ENCODE peak calls at places on chromosomes 6 and 20, in six cellular contexts. U is heart left ventricle, G is fibroblast of lung, K is mammary epithelial cell, T is DND-41, V is PC-9. W is an unnamed sample.

GRCh38 chr6:117396228-117396627 is 29.5 kb downstream of the ROS1 start:
- DNase-seq in U (no peak), G (no peak), K (no peak), T (no peak), V (no peak), W (no peak)

GRCh38 chr6:3468585-3468984 is 11.7 kb upstream of the SLC22A23 start:
- DNase-seq in U (no peak), G (no peak), K (no peak), T (no peak), V (no peak), W (no peak)

GRCh38 chr6:83430606-83431544 is at the start of gene ME1:
- DNase-seq in U (peak; percentile 83), G (peak; percentile 80), K (peak; percentile 79), T (no peak), V (peak; percentile 90), W (no peak)

GRCh38 chr6:136790411-136791295 is 1.6 kb downstream of the MAP3K5 start:
- DNase-seq in U (no peak), G (peak; percentile 28), K (no peak), T (no peak), V (no peak), W (no peak)

GRCh38 chr20:41245086-41245707 is 72.3 kb downstream of the ZHX3 start:
- DNase-seq in U (peak; percentile 34), G (peak; percentile 36), K (no peak), T (no peak), V (no peak), W (no peak)

GRCh38 chr20:48381353-48382120 is 446.3 kb downstream of the PREX1 start:
- DNase-seq in U (no peak), G (no peak), K (no peak), T (no peak), V (no peak), W (no peak)

GRCh38 chr20:31475472-31476312 is 604 bp downstream of the REM1 start:
- DNase-seq in U (no peak), G (no peak), K (no peak), T (no peak), V (no peak), W (no peak)

GRCh38 chr20:18004389-18005031 is 35.7 kb downstream of the MGME1 start:
- DNase-seq in U (no peak), G (peak; percentile 25), K (no peak), T (no peak), V (no peak), W (no peak)

GRCh38 chr20:37649635-37650244 is 44.1 kb upstream of the CTNNBL1 start:
- DNase-seq in U (no peak), G (no peak), K (no peak), T (no peak), V (no peak), W (no peak)

GRCh38 chr6:127118505-127119360 is at the start of gene RSPO3:
- DNase-seq in U (no peak), G (peak; percentile 40), K (peak; percentile 17), T (no peak), V (peak; percentile 28), W (no peak)

GRCh38 chr20:45318948-45319347 is 10.8 kb upstream of the MATN4 start:
- DNase-seq in U (no peak), G (no peak), K (no peak), T (peak; percentile 64), V (no peak), W (no peak)

GRCh38 chr6:692356-692851 is 535 bp downstream of the EXOC2 start:
- DNase-seq in U (peak; percentile 35), G (peak; percentile 47), K (peak; percentile 80), T (peak; percentile 67), V (peak; percentile 62), W (peak; percentile 82)

GRCh38 chr20:56353356-56353755 is 5.4 kb upstream of the FAM210B start:
- DNase-seq in U (no peak), G (no peak), K (no peak), T (no peak), V (no peak), W (no peak)

GRCh38 chr6:24905485-24905884 is 30.3 kb downstream of the RIPOR2 start:
- DNase-seq in U (no peak), G (no peak), K (no peak), T (no peak), V (no peak), W (no peak)

GRCh38 chr6:52410979-52411378 is 9.2 kb upstream of the EFHC1 start:
- DNase-seq in U (no peak), G (no peak), K (no peak), T (no peak), V (no peak), W (no peak)

GRCh38 chr6:161429921-161430490 is 156.1 kb upstream of the AGPAT4 start:
- DNase-seq in U (no peak), G (no peak), K (no peak), T (no peak), V (no peak), W (no peak)

GRCh38 chr6:101853226-101853625 is 459.7 kb downstream of the GRIK2 start:
- DNase-seq in U (no peak), G (no peak), K (no peak), T (no peak), V (no peak), W (no peak)

GRCh38 chr20:63089051-63089907 is 82.5 kb upstream of the BHLHE23 start:
- DNase-seq in U (peak; percentile 12), G (no peak), K (peak; percentile 15), T (no peak), V (peak; percentile 88), W (no peak)

GRCh38 chr20:17721802-17722486 is 22.2 kb downstream of the BANF2 start:
- DNase-seq in U (no peak), G (no peak), K (no peak), T (no peak), V (no peak), W (no peak)

GRCh38 chr20:5977223-5977622 is 26.8 kb downstream of the MCM8 start:
- DNase-seq in U (no peak), G (no peak), K (peak; percentile 7), T (no peak), V (no peak), W (no peak)

GRCh38 chr20:37417857-37418501 is 72.0 kb downstream of the SRC start:
- DNase-seq in U (no peak), G (peak; percentile 54), K (no peak), T (no peak), V (no peak), W (no peak)

GRCh38 chr6:46380152-46380807 is 111.0 kb downstream of the RCAN2 start:
- DNase-seq in U (no peak), G (no peak), K (no peak), T (no peak), V (no peak), W (no peak)

GRCh38 chr6:56245903-56246351 is 1.5 kb downstream of the COL21A1 start:
- DNase-seq in U (no peak), G (no peak), K (no peak), T (no peak), V (no peak), W (no peak)

GRCh38 chr6:56244528-56245253 is 2.7 kb downstream of the COL21A1 start:
- DNase-seq in U (no peak), G (no peak), K (peak; percentile 44), T (no peak), V (no peak), W (no peak)

GRCh38 chr6:56247654-56248122 is 308 bp upstream of the COL21A1 start:
- DNase-seq in U (no peak), G (no peak), K (no peak), T (no peak), V (no peak), W (no peak)

GRCh38 chr6:56246544-56246940 is 838 bp downstream of the COL21A1 start:
- DNase-seq in U (no peak), G (no peak), K (no peak), T (no peak), V (peak; percentile 1), W (no peak)

GRCh38 chr6:56246941-56247653 is at the start of gene COL21A1:
- DNase-seq in U (peak; percentile 52), G (peak; percentile 33), K (no peak), T (no peak), V (peak; percentile 42), W (no peak)
- H3K4me3 ChIP-seq in U (peak within 1 kb of the TSS; percentile 59), G (peak within 1 kb of the TSS; percentile 46), K (peak within 1 kb of the TSS; percentile 0), T (no peak within 1 kb of the TSS), V (peak within 1 kb of the TSS; percentile 31), W (no peak within 1 kb of the TSS)

GRCh38 chr20:32982617-32983458 is 21.4 kb downstream of the SUN5 start:
- DNase-seq in U (peak; percentile 31), G (no peak), K (no peak), T (no peak), V (peak; percentile 28), W (no peak)
- H3K4me1 ChIP-seq in U (no peaks in the 10 kb centered on the region), G (no peaks in the 10 kb centered on the region), K (no peaks in the 10 kb centered on the region), T (peaks cover under 1% of the 10 kb centered on the region), V (no peaks in the 10 kb centered on the region), W (peaks cover 1% of the 10 kb centered on the region)

GRCh38 chr20:23636182-23636907 is 1.4 kb downstream of the CST3 start:
- DNase-seq in U (no peak), G (no peak), K (no peak), T (no peak), V (no peak), W (no peak)

GRCh38 chr20:23638309-23638708 is 554 bp upstream of the CST3 start:
- DNase-seq in U (no peak), G (no peak), K (no peak), T (no peak), V (no peak), W (no peak)

GRCh38 chr20:23636908-23637281 is 860 bp downstream of the CST3 start:
- DNase-seq in U (no peak), G (no peak), K (no peak), T (no peak), V (no peak), W (no peak)

GRCh38 chr20:23639490-23639958 is 1.8 kb upstream of the CST3 start:
- DNase-seq in U (no peak), G (no peak), K (no peak), T (no peak), V (peak; percentile 53), W (no peak)

GRCh38 chr20:23637282-23638221 is at the start of gene CST3:
- DNase-seq in U (peak; percentile 93), G (peak; percentile 87), K (peak; percentile 82), T (no peak), V (peak; percentile 89), W (no peak)
- H3K27ac ChIP-seq in U (peak within 1 kb of the TSS; percentile 91), G (peak within 1 kb of the TSS; percentile 92), K (peak within 1 kb of the TSS; percentile 81), T (no peak within 1 kb of the TSS), V (peak within 1 kb of the TSS; percentile 74), W (no peak within 1 kb of the TSS)

GRCh38 chr6:159693128-159693893 is at the start of gene SOD2:
- DNase-seq in U (peak; percentile 87), G (peak; percentile 72), K (peak; percentile 81), T (peak; percentile 89), V (peak; percentile 75), W (peak; percentile 86)

GRCh38 chr6:159692303-159693127 is 526 bp downstream of the SOD2 start:
- DNase-seq in U (peak; percentile 57), G (peak; percentile 60), K (peak; percentile 61), T (peak; percentile 65), V (peak; percentile 37), W (peak; percentile 64)

GRCh38 chr6:159691133-159691962 is 1.7 kb downstream of the SOD2 start:
- DNase-seq in U (no peak), G (peak; percentile 75), K (peak; percentile 87), T (peak; percentile 22), V (no peak), W (peak; percentile 69)

GRCh38 chr6:159693894-159694545 is 979 bp upstream of the SOD2 start:
- DNase-seq in U (peak; percentile 65), G (peak; percentile 30), K (no peak), T (no peak), V (peak; percentile 21), W (peak; percentile 71)

DNA sequence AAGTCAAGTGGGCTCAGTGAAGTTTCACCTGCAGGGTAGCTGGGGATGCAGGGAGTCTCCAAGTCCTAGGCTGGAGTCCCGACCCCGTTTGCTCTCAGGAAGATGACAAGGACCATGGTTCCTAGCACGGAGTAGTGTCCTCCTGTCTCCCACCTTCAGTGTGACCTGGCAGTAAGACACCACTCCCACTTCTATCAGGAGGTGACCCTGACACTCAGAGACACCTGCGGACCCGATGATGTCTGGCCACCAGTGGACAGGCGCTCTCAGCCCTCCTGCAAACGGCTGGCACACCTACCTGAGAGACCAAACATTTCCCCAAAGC is 1.1 kb downstream of the SOD2 start:
- DNase-seq in U (no peak), G (no peak), K (no peak), T (no peak), V (no peak), W (no peak)
- H3K4me3 ChIP-seq in U (peak overlapping the region; percentile 95), G (peak overlapping the region; percentile 70), K (peak overlapping the region; percentile 91), T (peak overlapping the region; percentile 76), V (peak overlapping the region; percentile 97), W (peak overlapping the region; percentile 88)